ENCODE peak calls at places on chromosome 5, in eight cellular contexts. One of them, this sample, is unnamed.

GRCh38 chr5:181189363-181189961 is 15.5 kb downstream of the TRIM7 start:
- DNase-seq in HCT116: no peak
- DNase-seq in Panc1: no peak
- DNase-seq in GM12878: no peak
- DNase-seq in SK-N-SH: no peak
- DNase-seq in HepG2: no peak
- DNase-seq in K562: no peak
- DNase-seq in HL-60: no peak
- DNase-seq in this sample: peak

GRCh38 chr5:51495672-51496071 is 112.4 kb downstream of the ISL1 start:
- DNase-seq in HCT116: no peak
- DNase-seq in Panc1: no peak
- DNase-seq in GM12878: no peak
- DNase-seq in SK-N-SH: no peak
- DNase-seq in HepG2: no peak
- DNase-seq in K562: no peak
- DNase-seq in HL-60: no peak
- DNase-seq in this sample: no peak

GRCh38 chr5:65624570-65625555 is at the start of the genes SHLD3 and TRAPPC13:
- DNase-seq in HCT116: peak
- DNase-seq in Panc1: peak
- DNase-seq in GM12878: peak
- DNase-seq in SK-N-SH: peak
- DNase-seq in HepG2: peak
- DNase-seq in K562: peak
- DNase-seq in HL-60: peak
- DNase-seq in this sample: peak

GRCh38 chr5:135423158-135423925 is 23.8 kb downstream of the DCANP1 start:
- DNase-seq in HCT116: peak
- DNase-seq in Panc1: no peak
- DNase-seq in GM12878: no peak
- DNase-seq in SK-N-SH: no peak
- DNase-seq in HepG2: peak
- DNase-seq in K562: no peak
- DNase-seq in HL-60: no peak
- DNase-seq in this sample: no peak

GRCh38 chr5:91245871-91246270 is 137.2 kb downstream of the ARRDC3 start:
- DNase-seq in HCT116: no peak
- DNase-seq in Panc1: no peak
- DNase-seq in GM12878: no peak
- DNase-seq in SK-N-SH: no peak
- DNase-seq in HepG2: no peak
- DNase-seq in K562: no peak
- DNase-seq in HL-60: no peak
- DNase-seq in this sample: no peak

GRCh38 chr5:158139161-158139560 is 280.2 kb upstream of the CLINT1 start:
- DNase-seq in HCT116: no peak
- DNase-seq in Panc1: no peak
- DNase-seq in GM12878: no peak
- DNase-seq in SK-N-SH: no peak
- DNase-seq in HepG2: no peak
- DNase-seq in K562: no peak
- DNase-seq in HL-60: no peak
- DNase-seq in this sample: no peak

GRCh38 chr5:81986126-81986525 is 14.3 kb downstream of the ATG10 start:
- DNase-seq in HCT116: no peak
- DNase-seq in Panc1: no peak
- DNase-seq in GM12878: no peak
- DNase-seq in SK-N-SH: no peak
- DNase-seq in HepG2: no peak
- DNase-seq in K562: no peak
- DNase-seq in HL-60: no peak
- DNase-seq in this sample: no peak

GRCh38 chr5:149376711-149377447 is 2.2 kb downstream of the IL17B start:
- DNase-seq in HCT116: no peak
- DNase-seq in Panc1: no peak
- DNase-seq in GM12878: no peak
- DNase-seq in SK-N-SH: no peak
- DNase-seq in HepG2: no peak
- DNase-seq in K562: no peak
- DNase-seq in HL-60: no peak
- DNase-seq in this sample: no peak

GRCh38 chr5:28012538-28012937 is 974.2 kb upstream of the CDH9 start:
- DNase-seq in HCT116: no peak
- DNase-seq in Panc1: no peak
- DNase-seq in GM12878: no peak
- DNase-seq in SK-N-SH: no peak
- DNase-seq in HepG2: peak
- DNase-seq in K562: no peak
- DNase-seq in HL-60: no peak
- DNase-seq in this sample: no peak

GRCh38 chr5:123511290-123511647 is 708 bp upstream of the CSNK1G3 start:
- DNase-seq in HCT116: no peak
- DNase-seq in Panc1: no peak
- DNase-seq in GM12878: no peak
- DNase-seq in SK-N-SH: no peak
- DNase-seq in HepG2: peak
- DNase-seq in K562: no peak
- DNase-seq in HL-60: no peak
- DNase-seq in this sample: peak

GRCh38 chr5:172303090-172303995 is 19.8 kb upstream of the UBTD2 start:
- DNase-seq in HCT116: peak
- DNase-seq in Panc1: no peak
- DNase-seq in GM12878: no peak
- DNase-seq in SK-N-SH: no peak
- DNase-seq in HepG2: peak
- DNase-seq in K562: no peak
- DNase-seq in HL-60: no peak
- DNase-seq in this sample: no peak
- TF ChIP-seq REST in HCT116: no peak
- TF ChIP-seq REST in Panc1: no peak
- TF ChIP-seq REST in GM12878: no peak
- TF ChIP-seq REST in SK-N-SH: no peak
- TF ChIP-seq REST in HepG2: no peak
- TF ChIP-seq REST in K562: no peak
- TF ChIP-seq REST in HL-60: no peak
- TF ChIP-seq REST in this sample: no peak

GRCh38 chr5:10746711-10747110 is 14.3 kb downstream of the DAP start:
- DNase-seq in HCT116: no peak
- DNase-seq in Panc1: no peak
- DNase-seq in GM12878: no peak
- DNase-seq in SK-N-SH: no peak
- DNase-seq in HepG2: no peak
- DNase-seq in K562: no peak
- DNase-seq in HL-60: peak
- DNase-seq in this sample: no peak
- TF ChIP-seq POLR2AphosphoS5 in HCT116: no peak
- TF ChIP-seq POLR2AphosphoS5 in Panc1: no peak
- TF ChIP-seq POLR2AphosphoS5 in GM12878: no peak
- TF ChIP-seq POLR2AphosphoS5 in SK-N-SH: no peak
- TF ChIP-seq POLR2AphosphoS5 in HepG2: no peak
- TF ChIP-seq POLR2AphosphoS5 in K562: no peak
- TF ChIP-seq POLR2AphosphoS5 in HL-60: peak
- TF ChIP-seq POLR2AphosphoS5 in this sample: no peak

GRCh38 chr5:6843335-6843734 is 130.1 kb downstream of the TENT4A start:
- DNase-seq in HCT116: no peak
- DNase-seq in Panc1: no peak
- DNase-seq in GM12878: no peak
- DNase-seq in SK-N-SH: no peak
- DNase-seq in HepG2: no peak
- DNase-seq in K562: no peak
- DNase-seq in HL-60: no peak
- DNase-seq in this sample: no peak
- TF ChIP-seq REST in HCT116: no peak
- TF ChIP-seq REST in Panc1: no peak
- TF ChIP-seq REST in GM12878: no peak
- TF ChIP-seq REST in SK-N-SH: no peak
- TF ChIP-seq REST in HepG2: no peak
- TF ChIP-seq REST in K562: no peak
- TF ChIP-seq REST in HL-60: no peak
- TF ChIP-seq REST in this sample: no peak

DNA sequence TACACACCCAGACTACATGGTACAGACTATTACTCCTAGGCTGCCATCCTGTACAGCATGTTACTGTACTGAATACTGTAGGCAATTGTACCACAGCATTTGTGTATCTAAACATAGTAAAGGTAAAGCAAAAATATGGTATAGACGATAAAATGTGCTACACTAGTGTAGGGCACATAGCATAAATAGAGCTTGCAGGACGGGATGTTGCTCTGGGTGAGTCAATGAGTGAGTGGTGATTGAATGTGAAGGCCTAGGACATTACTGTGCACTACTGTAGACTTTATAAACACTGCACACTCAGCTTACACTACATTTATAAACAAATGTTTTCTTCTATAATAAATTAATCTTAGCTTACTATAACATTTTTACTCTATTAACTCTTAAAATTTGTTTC is 25.6 kb downstream of the ANKRD55 start:
- DNase-seq in HCT116: no peak
- DNase-seq in Panc1: no peak
- DNase-seq in GM12878: no peak
- DNase-seq in SK-N-SH: no peak
- DNase-seq in HepG2: no peak
- DNase-seq in K562: no peak
- DNase-seq in HL-60: no peak
- DNase-seq in this sample: no peak
- TF ChIP-seq POLR2AphosphoS5 in HCT116: no peak
- TF ChIP-seq POLR2AphosphoS5 in Panc1: no peak
- TF ChIP-seq POLR2AphosphoS5 in GM12878: no peak
- TF ChIP-seq POLR2AphosphoS5 in SK-N-SH: no peak
- TF ChIP-seq POLR2AphosphoS5 in HepG2: no peak
- TF ChIP-seq POLR2AphosphoS5 in K562: no peak
- TF ChIP-seq POLR2AphosphoS5 in HL-60: no peak
- TF ChIP-seq POLR2AphosphoS5 in this sample: no peak

This sample was measured in GM23338.